ENCODE peak calls at places on chromosomes 1 and 21, in four cellular contexts. One of them, this sample, is unnamed.

GRCh38 chr1:50742523-50742922 is 217.5 kb downstream of the FAF1 start:
- DNase-seq in GM13976: no peak
- DNase-seq in neural crest cell: no peak
- DNase-seq in dorsolateral prefrontal cortex: no peak
- DNase-seq in this sample: no peak

GRCh38 chr1:99447716-99448115 is 183.4 kb downstream of the PLPPR4 start:
- DNase-seq in GM13976: no peak
- DNase-seq in neural crest cell: no peak
- DNase-seq in dorsolateral prefrontal cortex: no peak
- DNase-seq in this sample: no peak

GRCh38 chr1:180358649-180359048 is 128.6 kb downstream of the LHX4 start:
- DNase-seq in dorsolateral prefrontal cortex: no peak
- DNase-seq in neural crest cell: no peak
- DNase-seq in GM13976: no peak
- DNase-seq in this sample: no peak

GRCh38 chr1:228308085-228308601 is 98.5 kb downstream of the TRIM11 start:
- DNase-seq in neural crest cell: no peak
- DNase-seq in dorsolateral prefrontal cortex: no peak
- DNase-seq in GM13976: no peak
- DNase-seq in this sample: no peak

GRCh38 chr1:18735369-18735997 is 104.8 kb downstream of the PAX7 start:
- DNase-seq in neural crest cell: no peak
- DNase-seq in dorsolateral prefrontal cortex: no peak
- DNase-seq in GM13976: no peak
- DNase-seq in this sample: no peak

GRCh38 chr1:54347955-54348699 is 58.1 kb downstream of the SSBP3 start:
- DNase-seq in GM13976: no peak
- DNase-seq in neural crest cell: no peak
- DNase-seq in dorsolateral prefrontal cortex: no peak
- DNase-seq in this sample: no peak

GRCh38 chr1:154460695-154461249 is 41.2 kb upstream of the TDRD10 start:
- DNase-seq in GM13976: no peak
- DNase-seq in dorsolateral prefrontal cortex: no peak
- DNase-seq in neural crest cell: no peak
- DNase-seq in this sample: no peak

GRCh38 chr21:15788847-15789548 is 59.2 kb downstream of the USP25 start:
- DNase-seq in neural crest cell: no peak
- DNase-seq in GM13976: no peak
- DNase-seq in dorsolateral prefrontal cortex: no peak
- DNase-seq in this sample: no peak

GRCh38 chr21:32712043-32712442 is 15.8 kb downstream of the SYNJ1 start:
- DNase-seq in dorsolateral prefrontal cortex: no peak
- DNase-seq in neural crest cell: no peak
- DNase-seq in GM13976: peak; percentile 63
- DNase-seq in this sample: peak; percentile 17

GRCh38 chr1:22139817-22140216 is 3.1 kb downstream of the WNT4 start:
- DNase-seq in neural crest cell: no peak
- DNase-seq in dorsolateral prefrontal cortex: no peak
- DNase-seq in GM13976: no peak
- DNase-seq in this sample: no peak

GRCh38 chr1:35883681-35884155 is 709 bp downstream of the AGO1 start:
- DNase-seq in dorsolateral prefrontal cortex: peak; percentile 34
- DNase-seq in neural crest cell: peak; percentile 37
- DNase-seq in GM13976: peak; percentile 80
- DNase-seq in this sample: peak; percentile 59

GRCh38 chr1:91091812-91092211 is 70.0 kb upstream of the ZNF644 start:
- DNase-seq in GM13976: no peak
- DNase-seq in neural crest cell: no peak
- DNase-seq in dorsolateral prefrontal cortex: no peak
- DNase-seq in this sample: no peak

GRCh38 chr21:45326169-45326833 is 38.6 kb upstream of the POFUT2 start:
- DNase-seq in GM13976: no peak
- DNase-seq in dorsolateral prefrontal cortex: peak; percentile 55
- DNase-seq in neural crest cell: peak; percentile 46
- DNase-seq in this sample: no peak

GRCh38 chr21:38349111-38349746 is 92.4 kb downstream of the KCNJ15 start:
- DNase-seq in neural crest cell: no peak
- DNase-seq in dorsolateral prefrontal cortex: no peak
- DNase-seq in GM13976: no peak
- DNase-seq in this sample: no peak

GRCh38 chr1:169348356-169349036 is 19.1 kb downstream of the NME7 start:
- DNase-seq in dorsolateral prefrontal cortex: no peak
- DNase-seq in neural crest cell: peak; percentile 35
- DNase-seq in GM13976: peak; percentile 26
- DNase-seq in this sample: peak; percentile 32

GRCh38 chr1:65812065-65812464 is 19.4 kb downstream of the PDE4B start:
- DNase-seq in dorsolateral prefrontal cortex: no peak
- DNase-seq in neural crest cell: no peak
- DNase-seq in GM13976: peak; percentile 58
- DNase-seq in this sample: no peak

GRCh38 chr1:153546796-153547559 is 1.4 kb upstream of the S100A4 start:
- DNase-seq in dorsolateral prefrontal cortex: no peak
- DNase-seq in neural crest cell: no peak
- DNase-seq in GM13976: no peak
- DNase-seq in this sample: no peak

GRCh38 chr1:77446841-77447555 is 165.2 kb downstream of the AK5 start:
- DNase-seq in dorsolateral prefrontal cortex: no peak
- DNase-seq in neural crest cell: no peak
- DNase-seq in GM13976: no peak
- DNase-seq in this sample: no peak

GRCh38 chr21:46604329-46604974 is 430 bp downstream of the S100B start:
- DNase-seq in neural crest cell: no peak
- DNase-seq in dorsolateral prefrontal cortex: no peak
- DNase-seq in GM13976: no peak
- DNase-seq in this sample: no peak

GRCh38 chr1:172638885-172639831 is 19.7 kb upstream of the FASLG start:
- DNase-seq in dorsolateral prefrontal cortex: no peak
- DNase-seq in GM13976: no peak
- DNase-seq in neural crest cell: no peak
- DNase-seq in this sample: peak; percentile 79

GRCh38 chr1:165857046-165857801 is 29.8 kb downstream of the UCK2 start:
- DNase-seq in dorsolateral prefrontal cortex: no peak
- DNase-seq in GM13976: peak; percentile 47
- DNase-seq in neural crest cell: no peak
- DNase-seq in this sample: no peak

GRCh38 chr1:44620072-44620471 is 54.2 kb downstream of the TMEM53 start:
- DNase-seq in neural crest cell: no peak
- DNase-seq in GM13976: no peak
- DNase-seq in dorsolateral prefrontal cortex: no peak
- DNase-seq in this sample: no peak

GRCh38 chr21:38165466-38166213 is 91.2 kb upstream of the KCNJ15 start:
- DNase-seq in neural crest cell: no peak
- DNase-seq in dorsolateral prefrontal cortex: no peak
- DNase-seq in GM13976: no peak
- DNase-seq in this sample: no peak

GRCh38 chr1:12148160-12148957 is 18.4 kb upstream of the TNFRSF1B start:
- DNase-seq in neural crest cell: no peak
- DNase-seq in GM13976: no peak
- DNase-seq in dorsolateral prefrontal cortex: no peak
- DNase-seq in this sample: no peak

GRCh38 chr1:222600274-222600673 is 10.5 kb upstream of the TAF1A start:
- DNase-seq in neural crest cell: no peak
- DNase-seq in GM13976: no peak
- DNase-seq in dorsolateral prefrontal cortex: no peak
- DNase-seq in this sample: no peak

GRCh38 chr1:43368646-43369020 is 822 bp upstream of the ELOVL1 start:
- DNase-seq in dorsolateral prefrontal cortex: no peak
- DNase-seq in neural crest cell: no peak
- DNase-seq in GM13976: no peak
- DNase-seq in this sample: no peak

GRCh38 chr1:213287987-213288386 is 236.9 kb downstream of the RPS6KC1 start:
- DNase-seq in dorsolateral prefrontal cortex: no peak
- DNase-seq in GM13976: no peak
- DNase-seq in neural crest cell: no peak
- DNase-seq in this sample: no peak

GRCh38 chr1:213281610-213282316 is 230.7 kb downstream of the RPS6KC1 start:
- DNase-seq in dorsolateral prefrontal cortex: peak; percentile 37
- DNase-seq in neural crest cell: no peak
- DNase-seq in GM13976: no peak
- DNase-seq in this sample: no peak

GRCh38 chr1:213284626-213285025 is 233.6 kb downstream of the RPS6KC1 start:
- DNase-seq in dorsolateral prefrontal cortex: no peak
- DNase-seq in GM13976: no peak
- DNase-seq in neural crest cell: no peak
- DNase-seq in this sample: no peak

GRCh38 chr1:213286235-213286634 is 235.2 kb downstream of the RPS6KC1 start:
- DNase-seq in neural crest cell: no peak
- DNase-seq in dorsolateral prefrontal cortex: no peak
- DNase-seq in GM13976: no peak
- DNase-seq in this sample: no peak
- TF ChIP-seq CTCF in neural crest cell: peak; percentile 36
- TF ChIP-seq CTCF in dorsolateral prefrontal cortex: no peak
- TF ChIP-seq CTCF in GM13976: no peak
- TF ChIP-seq CTCF in this sample: peak; percentile 15

GRCh38 chr1:232793944-232794343 is 11.3 kb upstream of the MAP10 start:
- DNase-seq in GM13976: no peak
- DNase-seq in dorsolateral prefrontal cortex: no peak
- DNase-seq in neural crest cell: no peak
- DNase-seq in this sample: peak; percentile 73
- TF ChIP-seq CTCF in GM13976: no peak
- TF ChIP-seq CTCF in dorsolateral prefrontal cortex: no peak
- TF ChIP-seq CTCF in neural crest cell: no peak
- TF ChIP-seq CTCF in this sample: peak; percentile 74

GRCh38 chr1:87072431-87072830 is 158.0 kb downstream of the HS2ST1 start:
- DNase-seq in dorsolateral prefrontal cortex: no peak
- DNase-seq in GM13976: no peak
- DNase-seq in neural crest cell: no peak
- DNase-seq in this sample: no peak

GRCh38 chr1:87074001-87074795 is 159.8 kb downstream of the HS2ST1 start:
- DNase-seq in GM13976: no peak
- DNase-seq in neural crest cell: no peak
- DNase-seq in dorsolateral prefrontal cortex: no peak
- DNase-seq in this sample: no peak

GRCh38 chr1:87072904-87073303 is 158.5 kb downstream of the HS2ST1 start:
- DNase-seq in dorsolateral prefrontal cortex: no peak
- DNase-seq in GM13976: no peak
- DNase-seq in neural crest cell: no peak
- DNase-seq in this sample: no peak

DNA sequence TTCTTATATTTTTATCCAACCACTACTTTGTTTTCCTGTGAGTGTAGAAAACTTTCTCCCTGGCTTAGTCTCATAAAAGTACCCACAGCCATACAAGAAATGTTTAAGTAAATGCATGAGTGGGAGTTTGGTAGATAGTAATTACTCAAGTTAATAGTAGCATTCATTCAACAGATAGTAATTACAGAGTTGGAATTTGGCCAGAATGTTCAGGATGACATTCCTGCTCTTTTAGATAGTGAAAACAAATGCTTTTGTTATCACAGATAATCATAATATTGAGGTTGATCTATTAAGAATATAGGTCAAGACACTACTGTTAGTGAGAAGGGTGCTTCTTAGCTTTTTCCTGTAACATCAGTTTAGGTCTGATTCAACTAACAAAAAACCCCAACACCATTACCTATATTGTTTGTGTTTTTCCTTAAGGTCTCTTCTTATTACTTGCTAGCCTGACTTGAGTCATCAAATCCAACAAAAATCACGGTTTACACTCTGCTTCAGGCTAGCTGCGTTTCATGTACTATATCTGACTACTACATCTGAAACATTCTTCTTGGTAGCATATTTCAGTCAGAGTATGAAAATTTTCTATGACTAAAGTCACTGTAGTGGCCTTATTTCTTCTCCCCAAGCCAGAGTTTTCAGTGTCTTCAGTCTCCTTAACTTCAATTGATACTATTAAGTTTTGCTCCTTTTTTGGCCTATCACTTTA is 163.7 kb downstream of the HS2ST1 start:
- DNase-seq in neural crest cell: no peak
- DNase-seq in GM13976: no peak
- DNase-seq in dorsolateral prefrontal cortex: no peak
- DNase-seq in this sample: no peak
- TF ChIP-seq CTCF in neural crest cell: no peak
- TF ChIP-seq CTCF in GM13976: no peak
- TF ChIP-seq CTCF in dorsolateral prefrontal cortex: no peak
- TF ChIP-seq CTCF in this sample: no peak

GRCh38 chr1:226870323-226871046 is at the start of gene PSEN2:
- DNase-seq in GM13976: peak; percentile 90
- DNase-seq in dorsolateral prefrontal cortex: peak; percentile 47
- DNase-seq in neural crest cell: peak; percentile 41
- DNase-seq in this sample: no peak
- TF ChIP-seq CTCF in GM13976: no peak
- TF ChIP-seq CTCF in dorsolateral prefrontal cortex: no peak
- TF ChIP-seq CTCF in neural crest cell: peak; percentile 43
- TF ChIP-seq CTCF in this sample: no peak

DNA sequence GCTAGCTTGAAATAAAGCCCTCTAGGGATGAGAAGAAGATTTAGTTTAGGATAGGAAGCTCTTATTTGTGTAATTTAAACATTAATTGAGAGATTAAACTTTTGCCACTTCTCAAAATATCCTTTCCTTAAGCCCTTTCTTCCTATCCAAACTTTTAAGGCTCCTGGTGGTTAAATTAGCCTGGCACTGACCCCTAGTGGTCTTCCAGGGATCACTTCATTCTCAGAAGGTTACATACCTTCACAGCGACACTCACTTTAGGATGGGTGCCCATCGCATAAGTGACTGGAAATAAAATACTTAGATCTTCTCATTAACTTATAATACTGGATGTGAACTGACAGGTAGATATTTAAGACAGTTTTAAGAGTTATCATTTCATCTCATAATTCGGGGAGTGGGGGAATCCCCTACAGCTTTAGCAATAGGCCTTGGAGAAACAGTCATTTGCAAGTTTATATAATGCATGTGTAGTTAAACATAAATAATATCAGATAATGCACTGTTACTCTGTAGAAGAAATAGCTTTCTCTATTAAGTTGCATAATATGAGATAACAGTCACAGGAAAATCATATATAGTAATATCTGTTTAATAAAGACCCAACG is 7.4 kb downstream of the LHX9 start:
- DNase-seq in dorsolateral prefrontal cortex: no peak
- DNase-seq in neural crest cell: no peak
- DNase-seq in GM13976: peak; percentile 57
- DNase-seq in this sample: peak; percentile 68
- TF ChIP-seq CTCF in dorsolateral prefrontal cortex: peak; percentile 67
- TF ChIP-seq CTCF in neural crest cell: peak; percentile 81
- TF ChIP-seq CTCF in GM13976: peak; percentile 60
- TF ChIP-seq CTCF in this sample: peak; percentile 87